ENCODE peak calls at places on chromosomes 2 and 18, in four cellular contexts. G, W, T and Z are unnamed samples.

GRCh38 chr2:14641116-14641515 is 8.6 kb downstream of the LRATD1 start:
- DNase-seq in G (no peak), T (no peak), W (no peak), Z (no peak)

GRCh38 chr18:44051088-44051487 is 629.6 kb upstream of the SETBP1 start:
- DNase-seq in W (no peak), T (no peak), G (no peak), Z (no peak)

GRCh38 chr2:25286025-25286400 is 55.7 kb downstream of the DNMT3A start:
- DNase-seq in T (no peak), G (no peak), W (no peak), Z (no peak)

GRCh38 chr2:98702127-98702802 is 28.7 kb downstream of the MGAT4A start:
- DNase-seq in W (no peak), G (no peak), T (no peak), Z (no peak)

GRCh38 chr18:70377317-70377799 is 88.5 kb downstream of the SOCS6 start:
- DNase-seq in G (peak; percentile 27), W (peak; percentile 66), T (no peak), Z (no peak)

GRCh38 chr2:96205888-96206287 is 2.7 kb downstream of the STARD7 start:
- DNase-seq in W (peak; percentile 70), G (peak; percentile 59), T (no peak), Z (no peak)

GRCh38 chr2:240933048-240933965 is 27.2 kb downstream of the CROCC2 start:
- DNase-seq in T (no peak), G (no peak), W (no peak), Z (no peak)

GRCh38 chr2:203959265-203960034 is 22.9 kb downstream of the ICOS start:
- DNase-seq in T (no peak), W (no peak), G (peak; percentile 18), Z (no peak)

GRCh38 chr18:80109676-80110078 is 615 bp downstream of the ADNP2 start:
- DNase-seq in G (peak; percentile 89), T (no peak), W (peak; percentile 57), Z (no peak)

GRCh38 chr2:209636066-209636465 is 135.6 kb upstream of the UNC80 start:
- DNase-seq in G (no peak), W (no peak), T (no peak), Z (no peak)

GRCh38 chr2:160353166-160353565 is 140.4 kb downstream of the RBMS1 start:
- DNase-seq in G (no peak), T (no peak), W (no peak), Z (no peak)

GRCh38 chr2:10432315-10433181 is 15.6 kb downstream of the ODC1 start:
- DNase-seq in W (no peak), T (no peak), G (no peak), Z (no peak)

GRCh38 chr2:194062401-194062800 is 1594.6 kb upstream of the SLC39A10 start:
- DNase-seq in W (no peak), G (no peak), T (no peak), Z (no peak)

GRCh38 chr18:62637807-62638687 is 77.3 kb upstream of the PHLPP1 start:
- DNase-seq in W (peak; percentile 27), T (no peak), G (no peak), Z (no peak)

GRCh38 chr18:9788860-9789259 is 80.8 kb downstream of the RAB31 start:
- DNase-seq in W (no peak), T (no peak), G (no peak), Z (no peak)

GRCh38 chr2:217065695-217066405 is 206.0 kb upstream of the TNP1 start:
- DNase-seq in W (peak; percentile 97), G (peak; percentile 74), T (no peak), Z (no peak)

GRCh38 chr2:240702640-240703011 is 11.0 kb downstream of the AQP12A start:
- DNase-seq in G (no peak), T (no peak), W (no peak), Z (no peak)

GRCh38 chr18:73791081-73791480 is 356.6 kb downstream of the FBXO15 start:
- DNase-seq in W (no peak), G (peak; percentile 19), T (no peak), Z (no peak)

GRCh38 chr2:147033046-147033445 is 811.8 kb upstream of the ACVR2A start:
- DNase-seq in W (peak; percentile 17), G (no peak), T (no peak), Z (no peak)